ENCODE peak calls at places on chromosomes 11 and 22, in seven cellular contexts. Y is activated CD8-positive, alpha-beta T cell treated with anti-CD3 and anti-CD28 coated beads, Interleukin-2, amount 10 ng/mL, durations not matched to agents 7 days and 5 days; H is stimulated activated CD8-positive, alpha-beta memory T cell treated with anti-CD3 and anti-CD28 coated beads, Interleukin-4, amount 100 ng/mL, for 4 hours; K is NCI-H2029; C is activated naive CD8-positive, alpha-beta T cell treated with anti-CD3 and anti-CD28 coated beads, Interleukin-2, amount 50 U/mL, for 24 hours; M is NCI-H774; N is esophagus muscularis mucosa. L is an unnamed sample.

GRCh38 chr11:45778341-45778740 is 26.6 kb upstream of the SLC35C1 start:
- DNase-seq in C (no peak), H (no peak), Y (no peak), M (no peak), N (no peak), K (no peak), L (no peak)

GRCh38 chr22:21951931-21952465 is 650 bp downstream of the PPM1F start:
- DNase-seq in N (no peak), K (no peak), H (no peak), Y (peak; percentile 47), M (no peak), C (peak; percentile 37), L (peak; percentile 52)

GRCh38 chr22:18082467-18082866 is 4.7 kb downstream of the PEX26 start:
- DNase-seq in H (no peak), N (no peak), M (no peak), Y (no peak), C (no peak), K (no peak), L (no peak)

GRCh38 chr11:45238724-45239123 is 47.4 kb downstream of the SYT13 start:
- DNase-seq in C (no peak), N (no peak), M (no peak), H (no peak), Y (no peak), K (no peak), L (no peak)

GRCh38 chr22:22671506-22671905 is 27.1 kb downstream of the GGTLC2 start:
- DNase-seq in M (no peak), K (no peak), C (no peak), H (no peak), N (no peak), Y (no peak), L (no peak)

GRCh38 chr22:30776476-30776875 is 81.8 kb downstream of the OSBP2 start:
- DNase-seq in H (no peak), N (no peak), K (no peak), C (no peak), Y (no peak), M (no peak), L (no peak)

GRCh38 chr11:14380947-14381555 is 22.1 kb upstream of the RRAS2 start:
- DNase-seq in N (no peak), K (peak; percentile 32), M (peak; percentile 42), Y (peak; percentile 54), H (peak; percentile 24), C (peak; percentile 54), L (peak; percentile 65)

GRCh38 chr11:2667940-2668339 is 31.9 kb downstream of the KCNQ1OT1 start:
- DNase-seq in H (no peak), C (no peak), Y (no peak), M (no peak), K (no peak), N (peak; percentile 47), L (no peak)

GRCh38 chr22:22450343-22450839 is 58.2 kb downstream of the ZNF280B start:
- DNase-seq in Y (no peak), C (no peak), N (no peak), K (peak; percentile 58), H (no peak), M (no peak), L (peak; percentile 20)

GRCh38 chr11:70203749-70204465 is 811 bp downstream of the FADD start:
- DNase-seq in C (peak; percentile 88), K (peak; percentile 25), Y (peak; percentile 93), M (peak; percentile 35), N (no peak), H (peak; percentile 84), L (peak; percentile 69)

GRCh38 chr11:94218372-94218771 is 86.0 kb upstream of the IZUMO1R start:
- DNase-seq in M (no peak), C (no peak), K (no peak), H (no peak), Y (no peak), N (no peak), L (no peak)

GRCh38 chr11:111870887-111871692 is at the start of gene ALG9:
- DNase-seq in Y (peak; percentile 91), M (peak; percentile 79), N (peak; percentile 93), K (peak; percentile 45), H (peak; percentile 77), C (peak; percentile 93), L (peak; percentile 89)

GRCh38 chr22:41983516-41983915 is 14.3 kb downstream of the SEPTIN3 start:
- DNase-seq in M (no peak), K (no peak), H (no peak), C (no peak), Y (no peak), N (no peak), L (no peak)

GRCh38 chr22:42388130-42388797 is 43.9 kb downstream of the NFAM1 start:
- DNase-seq in H (no peak), K (peak; percentile 90), C (no peak), Y (no peak), M (peak; percentile 66), N (no peak), L (no peak)

GRCh38 chr11:72569966-72570892 is 104.0 kb downstream of the PDE2A start:
- DNase-seq in N (no peak), Y (no peak), M (no peak), C (no peak), K (no peak), H (no peak), L (no peak)

GRCh38 chr11:1305558-1306056 is 3.8 kb downstream of the TOLLIP start:
- DNase-seq in H (no peak), Y (peak; percentile 16), N (no peak), C (no peak), K (no peak), M (no peak), L (no peak)

GRCh38 chr22:35051034-35051535 is 14.9 kb upstream of the ISX start:
- DNase-seq in H (no peak), K (no peak), M (no peak), Y (no peak), N (no peak), C (no peak), L (peak; percentile 73)

GRCh38 chr11:32391965-32392553 is 43.3 kb downstream of the WT1 start:
- DNase-seq in N (no peak), C (no peak), Y (no peak), M (no peak), K (no peak), H (no peak), L (no peak)

GRCh38 chr11:58577441-58578135 is 1.3 kb upstream of the ZFP91 start:
- DNase-seq in Y (peak; percentile 82), K (peak; percentile 46), M (no peak), C (peak; percentile 77), N (peak; percentile 93), H (peak; percentile 65), L (no peak)

GRCh38 chr22:36417281-36417686 is 29.5 kb upstream of the MYH9 start:
- DNase-seq in H (no peak), N (no peak), K (peak; percentile 68), M (no peak), C (no peak), Y (no peak), L (no peak)

GRCh38 chr11:129637473-129637872 is 178.2 kb upstream of the TMEM45B start:
- DNase-seq in N (no peak), Y (no peak), C (no peak), K (no peak), H (no peak), M (no peak), L (no peak)

GRCh38 chr11:63944987-63945386 is 6.2 kb downstream of the NAA40 start:
- DNase-seq in K (no peak), N (no peak), Y (no peak), H (no peak), M (no peak), C (no peak), L (no peak)

GRCh38 chr22:22855617-22856308 is 31.9 kb upstream of the IGLL5 start:
- DNase-seq in C (peak; percentile 58), N (peak; percentile 86), H (no peak), M (no peak), Y (peak; percentile 56), K (no peak), L (no peak)

GRCh38 chr22:44870021-44870420 is 117.6 kb downstream of the ARHGAP8 start:
- DNase-seq in N (no peak), H (no peak), C (no peak), K (no peak), M (no peak), Y (no peak), L (no peak)

GRCh38 chr22:42188808-42189447 is 58.3 kb upstream of the CYP2D6 start:
- DNase-seq in C (no peak), N (no peak), K (no peak), M (no peak), Y (no peak), H (no peak), L (no peak)